ENCODE peak calls at places on chromosomes 11 and 22, in four cellular contexts. V is hepatocyte; E is CD4-positive, alpha-beta T cell; W is CD4-positive, alpha-beta memory T cell. S is an unnamed sample.

GRCh38 chr22:24433868-24434471 is 6.6 kb downstream of the ADORA2A start:
- DNase-seq in E (no peak), W (peak; percentile 85), V (no peak), S (no peak)

GRCh38 chr11:74720596-74721478 is 10.4 kb downstream of the CHRDL2 start:
- DNase-seq in W (no peak), E (no peak), V (peak; percentile 33), S (no peak)

GRCh38 chr22:16956290-16956689 is 51.7 kb downstream of the GAB4 start:
- DNase-seq in V (no peak), E (no peak), W (no peak), S (no peak)

GRCh38 chr22:28855355-28856094 is 27.8 kb upstream of the ZNRF3 start:
- DNase-seq in V (peak; percentile 74), E (peak; percentile 16), W (peak; percentile 48), S (no peak)

GRCh38 chr11:13225058-13226001 is 52.3 kb upstream of the BMAL1 start:
- DNase-seq in V (no peak), E (no peak), W (no peak), S (no peak)

GRCh38 chr11:78256962-78257361 is 68.2 kb downstream of the USP35 start:
- DNase-seq in V (peak; percentile 45), E (no peak), W (no peak), S (no peak)

GRCh38 chr22:20233351-20234313 is 34.5 kb downstream of the RTN4R start:
- DNase-seq in E (no peak), V (no peak), W (no peak), S (no peak)

GRCh38 chr11:19597194-19597593 is 115.4 kb upstream of the NAV2 start:
- DNase-seq in E (no peak), V (no peak), W (no peak), S (no peak)

GRCh38 chr22:27100323-27100722 is 442.9 kb downstream of the MIAT start:
- DNase-seq in W (no peak), E (no peak), V (no peak), S (no peak)

GRCh38 chr11:64379160-64379559 is 20.2 kb downstream of the RPS6KA4 start:
- DNase-seq in E (no peak), V (no peak), W (no peak), S (no peak)

GRCh38 chr22:20751185-20751851 is 22.6 kb upstream of the SERPIND1 start:
- DNase-seq in V (no peak), E (no peak), W (no peak), S (no peak)

GRCh38 chr11:64124147-64124546 is 41.8 kb downstream of the MACROD1 start:
- DNase-seq in W (no peak), E (no peak), V (no peak), S (no peak)

GRCh38 chr22:38706101-38706884 is 549 bp downstream of the GTPBP1 start:
- DNase-seq in E (no peak), V (peak; percentile 62), W (peak; percentile 44), S (peak; percentile 27)

GRCh38 chr11:124872741-124873140 is 7.5 kb downstream of the ROBO3 start:
- DNase-seq in E (no peak), W (no peak), V (no peak), S (no peak)

GRCh38 chr11:33737362-33737821 is 1.2 kb upstream of the CD59 start:
- DNase-seq in W (no peak), E (no peak), V (no peak), S (no peak)

GRCh38 chr11:12235945-12236743 is 125.8 kb downstream of the MICAL2 start:
- DNase-seq in W (peak; percentile 65), V (peak; percentile 62), E (no peak), S (no peak)

GRCh38 chr11:120972621-120973020 is 51.3 kb upstream of the TBCEL start:
- DNase-seq in W (no peak), V (no peak), E (no peak), S (no peak)

GRCh38 chr11:128757235-128757711 is 63.4 kb downstream of the FLI1 start:
- DNase-seq in W (peak; percentile 85), E (peak; percentile 53), V (no peak), S (peak; percentile 44)

GRCh38 chr11:45146072-45147016 is at the start of gene PRDM11:
- DNase-seq in V (peak; percentile 87), E (peak; percentile 28), W (peak; percentile 70), S (peak; percentile 33)

GRCh38 chr22:38907767-38908166 is 35.8 kb upstream of the CBX6 start:
- DNase-seq in W (no peak), V (no peak), E (no peak), S (no peak)

GRCh38 chr11:130798280-130798679 is 118.0 kb downstream of the SNX19 start:
- DNase-seq in E (no peak), V (no peak), W (no peak), S (no peak)

GRCh38 chr11:121829159-121829643 is 286.8 kb downstream of the BLID start:
- DNase-seq in V (peak; percentile 28), W (no peak), E (no peak), S (no peak)

GRCh38 chr11:68354181-68354872 is 41.9 kb downstream of the LRP5 start:
- DNase-seq in V (peak; percentile 72), W (no peak), E (no peak), S (no peak)

GRCh38 chr11:32172771-32173170 is 81.9 kb downstream of the RCN1 start:
- DNase-seq in W (no peak), V (no peak), E (no peak), S (no peak)

GRCh38 chr11:19880088-19880345 is 167.4 kb downstream of the NAV2 start:
- DNase-seq in E (no peak), W (no peak), V (no peak), S (no peak)

GRCh38 chr22:17997456-17997855 is 26.9 kb downstream of the MICAL3 start:
- DNase-seq in E (no peak), V (no peak), W (no peak), S (no peak)

GRCh38 chr22:47146941-47147340 is 384.5 kb downstream of the TBC1D22A start:
- DNase-seq in W (no peak), E (no peak), V (no peak), S (no peak)

DNA sequence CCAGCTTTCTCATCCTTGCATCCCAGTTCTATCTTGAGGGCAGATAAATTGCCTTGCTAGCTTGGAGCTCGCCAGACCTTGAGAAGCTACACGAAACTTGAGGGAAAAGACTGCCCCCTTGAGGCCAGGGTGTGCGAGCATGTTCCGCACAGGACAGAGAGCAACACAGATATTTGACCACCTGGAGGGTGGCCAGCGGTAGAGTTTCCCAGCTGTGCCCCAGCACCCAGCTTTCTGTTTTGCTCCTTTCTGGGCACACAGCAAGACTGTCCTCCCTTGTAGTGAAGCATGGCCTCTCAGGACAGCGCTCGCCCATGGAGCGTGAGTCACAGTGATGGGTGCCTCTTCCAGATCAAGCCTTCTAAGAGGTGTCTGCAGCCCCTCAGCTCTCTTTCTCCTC is 23.5 kb downstream of the SPATA19 start:
- DNase-seq in W (no peak), V (peak; percentile 87), E (no peak), S (no peak)
- H3K9me3 ChIP-seq in W (no peaks in the 10 kb centered on the region), V (no peaks in the 10 kb centered on the region), E (no peaks in the 10 kb centered on the region), S (no peaks in the 10 kb centered on the region)

GRCh38 chr11:3356858-3357257 is 22.1 kb downstream of the ZNF195 start:
- DNase-seq in W (no peak), E (no peak), V (no peak), S (no peak)

GRCh38 chr11:3359092-3359824 is 19.7 kb downstream of the ZNF195 start:
- DNase-seq in E (no peak), V (no peak), W (no peak), S (no peak)

GRCh38 chr11:3353066-3353465 is 25.9 kb downstream of the ZNF195 start:
- DNase-seq in E (no peak), V (no peak), W (no peak), S (no peak)

GRCh38 chr11:3357994-3358676 is 20.8 kb downstream of the ZNF195 start:
- DNase-seq in V (no peak), E (no peak), W (no peak), S (no peak)

DNA sequence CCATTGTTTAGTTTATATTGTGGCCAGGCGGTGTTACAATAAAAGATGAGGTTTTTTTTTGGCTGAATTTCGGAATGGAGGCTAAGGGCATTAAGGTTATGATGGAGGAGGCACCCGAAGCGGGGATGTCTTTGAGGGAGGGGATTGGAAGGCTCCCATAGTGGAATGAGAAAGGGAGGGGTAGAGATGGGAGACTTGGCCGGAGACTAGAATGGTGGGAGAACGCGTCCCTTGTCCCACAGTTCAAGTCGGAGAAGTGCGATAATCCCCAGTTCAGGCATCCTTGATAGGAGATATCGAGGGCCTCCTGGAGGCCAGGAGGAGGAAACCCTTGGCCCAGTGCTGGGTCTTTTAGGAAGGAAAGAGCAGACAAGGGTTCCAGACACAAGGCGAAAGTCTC is 21.6 kb downstream of the ZNF195 start:
- DNase-seq in V (no peak), E (no peak), W (no peak), S (no peak)
- H3K9me3 ChIP-seq in V (peaks cover 42% of the 10 kb centered on the region), E (peaks cover 97% of the 10 kb centered on the region), W (peaks cover 9% of the 10 kb centered on the region), S (peaks cover 52% of the 10 kb centered on the region)

GRCh38 chr22:49068861-49069260 is 758.8 kb downstream of the BRD1 start:
- DNase-seq in E (no peak), W (no peak), V (no peak), S (no peak)
- H3K9me3 ChIP-seq in E (no peaks in the 10 kb centered on the region), W (no peaks in the 10 kb centered on the region), V (no peaks in the 10 kb centered on the region), S (no peaks in the 10 kb centered on the region)

GRCh38 chr11:42315267-42315666 is 855.8 kb upstream of the LRRC4C start:
- DNase-seq in V (no peak), W (no peak), E (no peak), S (no peak)

GRCh38 chr11:42311504-42311903 is 852.1 kb upstream of the LRRC4C start:
- DNase-seq in V (no peak), E (no peak), W (no peak), S (no peak)

GRCh38 chr11:42315846-42316245 is 856.4 kb upstream of the LRRC4C start:
- DNase-seq in W (no peak), V (no peak), E (no peak), S (no peak)

GRCh38 chr11:42311944-42312343 is 852.5 kb upstream of the LRRC4C start:
- DNase-seq in W (no peak), E (no peak), V (no peak), S (no peak)
- H3K9me3 ChIP-seq in W (no peaks in the 10 kb centered on the region), E (peaks cover 6% of the 10 kb centered on the region), V (no peaks in the 10 kb centered on the region), S (no peaks in the 10 kb centered on the region)

GRCh38 chr22:49627217-49628181 is 200.2 kb downstream of the BRD1 start:
- DNase-seq in W (no peak), V (no peak), E (no peak), S (no peak)
- H3K9me3 ChIP-seq in W (no peaks in the 10 kb centered on the region), V (no peaks in the 10 kb centered on the region), E (no peaks in the 10 kb centered on the region), S (no peaks in the 10 kb centered on the region)

GRCh38 chr11:127625402-127625801 is 624.8 kb upstream of the KIRREL3 start:
- DNase-seq in W (no peak), V (no peak), E (no peak), S (no peak)
- H3K9me3 ChIP-seq in W (no peaks in the 10 kb centered on the region), V (no peaks in the 10 kb centered on the region), E (no peaks in the 10 kb centered on the region), S (no peaks in the 10 kb centered on the region)

GRCh38 chr11:100356035-100356434 is 331.1 kb upstream of the ARHGAP42 start:
- DNase-seq in V (no peak), W (no peak), E (no peak), S (no peak)

GRCh38 chr11:100353083-100353482 is 334.0 kb upstream of the ARHGAP42 start:
- DNase-seq in V (no peak), E (no peak), W (no peak), S (no peak)

DNA sequence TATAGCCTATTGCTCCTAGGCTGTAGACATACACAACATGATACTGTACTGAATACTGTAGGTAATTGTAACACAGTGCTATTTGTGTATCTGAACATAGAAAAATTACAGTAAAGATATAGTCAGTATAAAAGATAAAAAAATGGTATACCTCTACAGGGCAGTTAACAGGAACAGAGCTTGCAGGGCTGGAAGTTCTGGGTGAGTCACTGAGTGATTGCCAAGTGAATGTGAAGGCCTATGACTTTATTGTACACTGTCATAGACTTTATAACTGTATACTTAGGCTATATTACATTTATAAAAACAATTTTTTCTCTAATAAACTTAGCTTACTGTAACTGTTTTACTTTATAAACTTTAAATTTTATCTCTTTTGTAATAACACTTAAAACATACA is 332.4 kb upstream of the ARHGAP42 start:
- DNase-seq in E (no peak), V (no peak), W (no peak), S (no peak)
- H3K9me3 ChIP-seq in E (no peaks in the 10 kb centered on the region), V (no peaks in the 10 kb centered on the region), W (no peaks in the 10 kb centered on the region), S (no peaks in the 10 kb centered on the region)

S was measured in T-helper 17 cell.